ENCODE peak calls at places on chromosome 18, in six cellular contexts. W is A549, Z is transverse colon, N is stomach, Q is H1, X is ovary. F is an unnamed sample.

GRCh38 chr18:7592305-7593071 is 25.4 kb downstream of the PTPRM start:
- DNase-seq in W (no peak), Z (no peak), N (no peak), Q (no peak), X (no peak), F (no peak)

GRCh38 chr18:69494841-69495240 is 94.2 kb downstream of the DOK6 start:
- DNase-seq in W (no peak), Z (no peak), N (no peak), Q (no peak), X (no peak), F (no peak)

GRCh38 chr18:38368886-38369285 is 803.3 kb upstream of the CELF4 start:
- DNase-seq in W (no peak), Z (no peak), N (no peak), Q (no peak), X (no peak), F (no peak)

GRCh38 chr18:46953195-46953594 is 35.8 kb downstream of the KATNAL2 start:
- DNase-seq in W (no peak), Z (no peak), N (no peak), Q (no peak), X (no peak), F (no peak)

GRCh38 chr18:74731097-74731496 is 133.4 kb downstream of the ZNF407 start:
- DNase-seq in W (no peak), Z (no peak), N (no peak), Q (no peak), X (no peak), F (no peak)

GRCh38 chr18:26227051-26227672 is 917 bp downstream of the TAF4B start:
- DNase-seq in W (no peak), Z (no peak), N (no peak), Q (no peak), X (no peak), F (no peak)

GRCh38 chr18:47844828-47845227 is 85.6 kb downstream of the SMAD2 start:
- DNase-seq in W (no peak), Z (no peak), N (no peak), Q (no peak), X (no peak), F (no peak)

GRCh38 chr18:63074987-63075404 is 244.6 kb downstream of the BCL2 start:
- DNase-seq in W (peak; percentile 52), Z (peak; percentile 79), N (peak; percentile 68), Q (peak; percentile 23), X (peak; percentile 30), F (peak; percentile 87)

GRCh38 chr18:1296237-1296636 is 391.6 kb downstream of the ADCYAP1 start:
- DNase-seq in W (no peak), Z (no peak), N (no peak), Q (no peak), X (no peak), F (no peak)

GRCh38 chr18:63152096-63152495 is 167.5 kb downstream of the BCL2 start:
- DNase-seq in W (no peak), Z (no peak), N (no peak), Q (no peak), X (no peak), F (no peak)

GRCh38 chr18:63553117-63553516 is 10.9 kb downstream of the SERPINB12 start:
- DNase-seq in W (no peak), Z (no peak), N (no peak), Q (no peak), X (no peak), F (no peak)

GRCh38 chr18:5895300-5895885 is at the start of gene TMEM200C:
- DNase-seq in W (no peak), Z (no peak), N (no peak), Q (no peak), X (no peak), F (no peak)

DNA sequence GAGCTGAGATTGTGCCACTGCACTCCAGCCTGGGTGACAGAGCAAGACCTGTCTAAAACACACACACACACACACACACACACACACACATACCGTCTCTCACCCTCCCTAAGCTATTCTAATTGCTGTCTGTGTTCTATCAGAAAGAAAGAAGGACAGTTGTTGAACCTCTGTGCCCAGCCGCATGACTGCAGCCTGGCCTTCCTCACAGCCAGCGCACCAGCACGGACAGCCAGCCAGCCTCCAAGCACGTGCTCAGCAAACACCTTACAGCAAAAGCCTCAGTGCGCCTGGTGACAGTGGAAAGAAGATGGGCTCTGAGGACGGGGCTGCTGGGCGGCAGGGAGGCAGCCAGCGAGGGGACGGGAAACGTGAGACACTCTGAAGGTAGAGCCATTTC is 58.0 kb downstream of the ZNF516 start:
- DNase-seq in W (no peak), Z (no peak), N (no peak), Q (no peak), X (no peak), F (no peak)
- TF ChIP-seq EP300 in W (no peak), Z (peak; percentile 55), N (no peak), Q (no peak), X (no peak), F (no peak)

DNA sequence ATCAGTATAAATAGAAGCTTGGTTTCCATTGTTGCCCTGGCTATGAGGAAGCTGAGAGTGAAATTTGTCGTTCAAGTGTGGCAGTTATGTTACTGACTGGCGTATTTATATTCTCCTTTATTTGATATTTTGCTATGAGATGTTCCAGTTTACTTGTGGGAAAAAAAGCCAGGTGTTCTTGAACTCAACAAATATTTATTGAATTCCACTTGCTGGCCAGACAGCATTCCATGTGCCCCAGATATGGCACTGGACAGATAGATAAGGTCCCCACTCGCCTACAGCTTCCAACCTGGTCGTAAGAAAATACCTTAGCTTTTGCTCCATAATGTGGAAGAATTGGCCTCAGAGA is 44.7 kb downstream of the NEDD4L start:
- DNase-seq in W (no peak), Z (no peak), N (peak; percentile 58), Q (no peak), X (no peak), F (no peak)
- TF ChIP-seq POLR2A in W (no peak), Z (no peak), N (no peak), Q (no peak), X (no peak), F (no peak)

DNA sequence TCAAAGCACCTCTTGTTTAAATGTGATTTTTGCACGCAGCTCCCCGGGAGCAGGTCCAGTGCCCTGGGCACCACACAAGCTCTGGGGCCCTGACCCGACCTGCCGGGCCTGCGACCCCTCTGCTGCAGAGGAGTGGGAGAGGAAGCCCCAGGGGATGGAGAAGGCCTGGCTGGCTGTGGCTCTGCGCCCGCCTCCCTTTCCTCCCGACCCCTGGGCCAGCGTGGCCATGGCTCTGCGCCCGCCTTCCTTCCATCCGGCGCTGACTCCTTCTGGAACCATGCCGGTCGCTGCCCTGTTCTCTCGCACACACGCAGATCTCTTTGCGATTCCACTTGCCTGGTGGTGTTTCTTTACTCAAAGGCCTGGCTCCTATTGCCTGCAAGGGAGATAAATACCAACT is 166.5 kb upstream of the SALL3 start:
- DNase-seq in W (no peak), Z (no peak), N (no peak), Q (no peak), X (no peak), F (no peak)
- TF ChIP-seq EP300 in W (no peak), Z (no peak), N (no peak), Q (no peak), X (no peak), F (no peak)

GRCh38 chr18:51196116-51196810 is 1.2 kb downstream of the MEX3C start:
- DNase-seq in W (peak; percentile 7), Z (peak; percentile 53), N (peak; percentile 52), Q (no peak), X (peak; percentile 67), F (peak; percentile 84)
- TF ChIP-seq POLR2A in W (no peak), Z (no peak), N (no peak), Q (no peak), X (no peak), F (no peak)

GRCh38 chr18:22175326-22175725 is 5.9 kb downstream of the GATA6 start:
- DNase-seq in W (no peak), Z (no peak), N (no peak), Q (no peak), X (no peak), F (no peak)
- TF ChIP-seq EP300 in W (no peak), Z (no peak), N (no peak), Q (no peak), X (no peak), F (no peak)

DNA sequence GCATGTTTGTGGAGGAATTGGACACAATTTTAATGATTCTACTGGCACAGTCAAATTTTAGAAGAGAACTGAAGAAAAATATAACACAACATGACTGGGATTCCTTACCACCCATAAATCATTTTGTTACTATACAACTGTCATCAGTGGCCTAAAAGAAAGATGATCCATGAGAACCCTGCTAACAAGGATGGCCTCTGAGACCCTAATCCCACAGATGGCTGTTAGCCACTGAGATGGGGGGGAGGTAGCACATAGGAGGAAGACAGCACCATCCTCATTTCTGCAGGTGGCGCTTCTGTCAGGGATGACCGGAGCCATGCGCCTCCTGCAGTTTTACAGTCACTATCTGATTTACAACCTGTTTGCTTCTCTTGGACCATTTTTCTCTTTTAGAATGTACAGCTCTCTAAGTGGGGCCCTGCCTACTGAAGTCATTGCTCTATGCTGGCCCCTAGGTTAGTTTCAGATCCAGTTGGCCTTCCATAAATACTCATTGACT is 279.8 kb downstream of the NAPG start:
- DNase-seq in W (no peak), Z (no peak), N (no peak), Q (no peak), X (no peak), F (no peak)
- TF ChIP-seq POLR2A in W (no peak), Z (no peak), N (no peak), Q (no peak), X (no peak), F (no peak)

DNA sequence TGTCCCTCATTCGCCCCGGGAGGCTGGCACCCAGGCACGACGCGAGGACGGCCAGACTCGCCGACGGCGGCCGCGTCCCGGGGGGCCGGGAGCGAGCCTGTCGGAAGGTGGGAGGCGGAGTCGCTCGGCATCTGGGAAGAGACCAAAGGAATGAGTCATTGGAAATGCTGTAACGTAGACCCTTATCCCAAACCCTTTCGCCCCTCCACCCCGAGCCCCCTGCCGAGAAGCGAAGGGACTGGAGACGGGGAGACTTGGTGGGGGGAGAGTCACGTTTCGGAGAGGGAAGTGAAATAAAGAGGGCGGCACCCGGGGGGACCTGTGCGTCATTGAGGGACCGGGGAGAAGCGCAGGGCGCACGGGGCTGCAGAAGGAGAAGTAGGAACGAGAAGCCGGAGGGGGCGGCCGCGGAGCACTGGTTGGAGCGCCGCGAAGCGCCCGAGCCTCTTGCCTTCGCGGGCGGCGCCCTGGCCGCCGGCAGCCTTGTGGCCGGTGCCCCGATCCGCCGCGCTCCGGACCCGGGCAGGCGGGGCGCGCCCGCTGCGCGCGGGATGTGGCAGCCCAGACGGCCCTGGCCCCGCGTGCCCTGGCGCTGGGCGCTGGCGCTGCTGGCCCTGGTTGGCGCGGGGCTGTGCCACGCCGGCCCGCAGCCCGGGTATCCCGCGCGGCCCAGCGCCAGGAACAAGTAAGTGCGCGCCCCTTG is at the start of gene EMILIN2:
- DNase-seq in W (no peak), Z (peak; percentile 60), N (peak; percentile 55), Q (no peak), X (peak; percentile 73), F (peak; percentile 94)
- TF ChIP-seq EP300 in W (no peak), Z (no peak), N (no peak), Q (no peak), X (no peak), F (no peak)